ENCODE peak calls at places on chromosome 6, in nine cellular contexts. D is hepatocyte; L is pons; N is activated CD4-positive, alpha-beta T cell treated with anti-CD3 and anti-CD28 coated beads, Interleukin-2, amount 50 U/mL, for 1 hour; T is T-helper 17 cell; B is occipital lobe; H is NCI-H345; C is putamen; P is OCI-LY7. E is an unnamed sample.

GRCh38 chr6:1316482-1317220 is 4.8 kb downstream of the FOXQ1 start:
- DNase-seq in L (no peak), D (peak), B (no peak), N (no peak), P (no peak), C (no peak), T (no peak), H (no peak), E (peak)

GRCh38 chr6:4023240-4023639 is 55.7 kb downstream of the FAM217A start:
- DNase-seq in D (no peak), C (no peak), N (no peak), H (no peak), L (no peak), P (no peak), T (no peak), B (no peak), E (peak)

GRCh38 chr6:45653117-45653883 is 275.6 kb upstream of the SUPT3H start:
- DNase-seq in T (no peak), D (no peak), C (no peak), P (no peak), B (no peak), N (no peak), L (no peak), H (no peak), E (no peak)

GRCh38 chr6:151674578-151674977 is 132.9 kb upstream of the ESR1 start:
- DNase-seq in D (no peak), N (no peak), L (no peak), C (no peak), P (no peak), H (no peak), T (no peak), B (no peak), E (no peak)

GRCh38 chr6:112367655-112368054 is 20.5 kb downstream of the RFPL4B start:
- DNase-seq in H (no peak), L (no peak), B (no peak), C (no peak), P (no peak), D (no peak), N (no peak), T (no peak), E (no peak)

GRCh38 chr6:22544469-22544868 is 24.9 kb upstream of the HDGFL1 start:
- DNase-seq in B (no peak), N (no peak), C (no peak), T (no peak), P (no peak), H (no peak), L (no peak), D (no peak), E (no peak)

GRCh38 chr6:87806635-87807034 is 104.6 kb upstream of the AKIRIN2 start:
- DNase-seq in B (no peak), D (no peak), P (no peak), T (no peak), C (no peak), H (peak), L (no peak), N (no peak), E (peak)

GRCh38 chr6:5894357-5894756 is 112.4 kb downstream of the NRN1 start:
- DNase-seq in C (no peak), P (no peak), B (no peak), L (no peak), H (no peak), T (no peak), N (no peak), D (no peak), E (no peak)

GRCh38 chr6:78908621-78909020 is 41.3 kb downstream of the IRAK1BP1 start:
- DNase-seq in P (no peak), T (no peak), D (no peak), C (no peak), H (no peak), B (no peak), L (no peak), N (no peak), E (no peak)

GRCh38 chr6:35396991-35397390 is 54.6 kb downstream of the PPARD start:
- DNase-seq in B (no peak), D (peak), T (no peak), N (no peak), C (no peak), L (no peak), P (no peak), H (no peak), E (no peak)

GRCh38 chr6:69696273-69696672 is 100.5 kb downstream of the LMBRD1 start:
- DNase-seq in D (no peak), P (no peak), T (no peak), B (no peak), L (no peak), C (no peak), H (no peak), N (no peak), E (no peak)

GRCh38 chr6:119608994-119609393 is 259.4 kb upstream of the MAN1A1 start:
- DNase-seq in T (no peak), L (no peak), D (no peak), C (no peak), B (no peak), N (no peak), H (no peak), P (no peak), E (no peak)

GRCh38 chr6:159257846-159258245 is 88.6 kb downstream of the FNDC1 start:
- DNase-seq in P (no peak), L (no peak), B (no peak), D (no peak), C (no peak), T (no peak), H (no peak), N (no peak), E (no peak)

GRCh38 chr6:96990462-96990861 is 65.9 kb downstream of the KLHL32 start:
- DNase-seq in C (peak), D (no peak), B (no peak), P (no peak), N (no peak), H (no peak), L (peak), T (no peak), E (no peak)

GRCh38 chr6:142088858-142089216 is 43.9 kb upstream of the GJE1 start:
- DNase-seq in H (peak), P (no peak), B (no peak), L (no peak), C (no peak), T (no peak), D (peak), N (no peak), E (no peak)

GRCh38 chr6:3625161-3625979 is 126.1 kb downstream of the PXDC1 start:
- DNase-seq in H (no peak), T (no peak), P (no peak), L (no peak), C (no peak), D (no peak), B (peak), N (no peak), E (no peak)

E was measured in HepG2.